ENCODE peak calls at places on chromosomes 11 and 22, in ten cellular contexts. Z, R, D, C, I, A, U, S, Q and T are unnamed samples.
A peak's percentile ranks its signal among the peaks of the same experiment; 100 is the strongest.

GRCh38 chr11:73034777-73035176 is 107.3 kb downstream of the FCHSD2 start:
- DNase-seq in A (no peak), Q (no peak), U (no peak), C (no peak), Z (no peak), D (no peak), I (no peak), R (no peak), S (no peak), T (no peak)

GRCh38 chr11:57626895-57627294 is 22.8 kb downstream of the YPEL4 start:
- DNase-seq in Q (no peak), A (no peak), C (no peak), Z (no peak), S (no peak), R (no peak), I (no peak), U (no peak), D (no peak), T (no peak)

GRCh38 chr11:80414766-80415165 is 973.9 kb upstream of the TENM4 start:
- DNase-seq in Z (no peak), I (no peak), A (no peak), D (no peak), R (no peak), U (no peak), Q (peak; percentile 54), S (no peak), C (no peak), T (no peak)

GRCh38 chr22:39634530-39635399 is 64.2 kb downstream of the CACNA1I start:
- DNase-seq in I (no peak), U (peak; percentile 79), Z (no peak), R (no peak), D (no peak), S (no peak), A (no peak), C (no peak), Q (peak; percentile 92), T (no peak)

GRCh38 chr11:111162306-111162705 is 83.2 kb upstream of the POU2AF2 start:
- DNase-seq in A (no peak), Q (peak; percentile 67), D (no peak), C (no peak), S (no peak), U (peak; percentile 37), I (no peak), R (no peak), Z (no peak), T (no peak)

GRCh38 chr11:112644410-112645131 is 316.6 kb upstream of the NCAM1 start:
- DNase-seq in Q (no peak), D (no peak), I (no peak), R (no peak), C (no peak), A (no peak), Z (no peak), U (no peak), S (no peak), T (no peak)

GRCh38 chr11:67006029-67006884 is 16.7 kb upstream of the SYT12 start:
- DNase-seq in Q (no peak), Z (no peak), R (no peak), C (no peak), S (no peak), D (peak; percentile 88), A (peak; percentile 41), U (no peak), I (no peak), T (peak; percentile 11)

GRCh38 chr11:45332486-45332934 is 46.4 kb upstream of the SYT13 start:
- DNase-seq in S (peak; percentile 30), I (no peak), C (peak; percentile 45), Q (peak; percentile 32), D (peak; percentile 72), A (peak; percentile 25), R (no peak), Z (no peak), U (peak; percentile 79), T (no peak)

GRCh38 chr22:46425011-46425410 is 89.5 kb downstream of the TRMU start:
- DNase-seq in Z (no peak), U (peak; percentile 86), I (no peak), D (no peak), R (no peak), S (no peak), C (no peak), A (no peak), Q (peak; percentile 57), T (no peak)

GRCh38 chr11:112627588-112628045 is 333.6 kb upstream of the NCAM1 start:
- DNase-seq in I (no peak), Z (no peak), A (no peak), D (no peak), Q (no peak), R (no peak), C (no peak), U (no peak), S (no peak), T (no peak)